ENCODE peak calls at places on chromosomes 13 and 19, in seven cellular contexts. W is Panc1, P is ovary, D is endothelial cell of umbilical vein, A is right atrium auricular region, U is stomach, E is lung. M is an unnamed sample.
A peak's percentile ranks its signal among the peaks of the same experiment; 100 is the strongest.

GRCh38 chr13:110643768-110644421 is 28.6 kb downstream of the NAXD start:
- DNase-seq in W (no peak), P (no peak), D (no peak), A (no peak), U (peak; percentile 23), E (no peak), M (no peak)

GRCh38 chr13:113855012-113855921 is 8.6 kb downstream of the GAS6 start:
- DNase-seq in W (no peak), P (peak; percentile 17), D (no peak), A (peak; percentile 59), U (peak; percentile 24), E (no peak), M (no peak)

GRCh38 chr19:35318679-35319448 is 10.1 kb upstream of the CD22 start:
- DNase-seq in W (peak; percentile 98), P (no peak), D (peak; percentile 48), A (peak; percentile 72), U (peak; percentile 32), E (peak; percentile 70), M (peak; percentile 46)

GRCh38 chr13:110126391-110126961 is 180.5 kb downstream of the COL4A1 start:
- DNase-seq in W (no peak), P (no peak), D (peak; percentile 98), A (peak; percentile 75), U (no peak), E (peak; percentile 39), M (peak; percentile 97)

GRCh38 chr19:28940751-28941500 is 272.0 kb downstream of the UQCRFS1 start:
- DNase-seq in W (no peak), P (no peak), D (no peak), A (no peak), U (no peak), E (no peak), M (no peak)

GRCh38 chr19:33133438-33134031 is 1.6 kb downstream of the WDR88 start:
- DNase-seq in W (no peak), P (no peak), D (peak; percentile 24), A (no peak), U (no peak), E (no peak), M (no peak)

GRCh38 chr13:49097374-49097773 is 121.7 kb downstream of the FNDC3A start:
- DNase-seq in W (no peak), P (no peak), D (peak; percentile 42), A (no peak), U (no peak), E (no peak), M (peak; percentile 90)

GRCh38 chr19:40234429-40235237 is 8.1 kb upstream of the CCNP start:
- DNase-seq in W (no peak), P (no peak), D (no peak), A (no peak), U (no peak), E (no peak), M (no peak)

GRCh38 chr19:33797821-33798633 is 1.4 kb downstream of the KCTD15 start:
- DNase-seq in W (no peak), P (peak; percentile 75), D (peak; percentile 49), A (no peak), U (peak; percentile 57), E (peak; percentile 47), M (no peak)

GRCh38 chr13:40271931-40272775 is 394.3 kb downstream of the FOXO1 start:
- DNase-seq in W (no peak), P (peak; percentile 78), D (peak; percentile 55), A (peak; percentile 91), U (peak; percentile 49), E (peak; percentile 43), M (peak; percentile 75)

GRCh38 chr13:51832471-51833152 is 12.4 kb downstream of the TMEM272 start:
- DNase-seq in W (no peak), P (no peak), D (peak; percentile 24), A (peak; percentile 59), U (no peak), E (no peak), M (no peak)

GRCh38 chr19:47776568-47776967 is 1.9 kb upstream of the SELENOW start:
- DNase-seq in W (no peak), P (no peak), D (peak; percentile 91), A (no peak), U (no peak), E (no peak), M (peak; percentile 100)

GRCh38 chr13:94239135-94239534 is 240.3 kb downstream of the DCT start:
- DNase-seq in W (peak; percentile 15), P (no peak), D (no peak), A (no peak), U (no peak), E (no peak), M (peak; percentile 8)

GRCh38 chr13:50801087-50801931 is 42.2 kb downstream of the DLEU7 start:
- DNase-seq in W (peak; percentile 38), P (peak; percentile 24), D (peak; percentile 75), A (no peak), U (peak; percentile 46), E (peak; percentile 65), M (peak; percentile 64)

GRCh38 chr19:2628597-2628996 is 73.9 kb downstream of the GNG7 start:
- DNase-seq in W (no peak), P (no peak), D (no peak), A (no peak), U (no peak), E (no peak), M (no peak)

GRCh38 chr13:28493740-28494536 is 990 bp downstream of the FLT1 start:
- DNase-seq in W (no peak), P (no peak), D (no peak), A (no peak), U (no peak), E (no peak), M (no peak)

GRCh38 chr13:42396901-42397670 is 125.1 kb downstream of the AKAP11 start:
- DNase-seq in W (no peak), P (no peak), D (no peak), A (no peak), U (no peak), E (no peak), M (peak; percentile 54)

GRCh38 chr13:75566658-75567057 is 17.1 kb downstream of the UCHL3 start:
- DNase-seq in W (no peak), P (no peak), D (peak; percentile 46), A (no peak), U (no peak), E (no peak), M (peak; percentile 70)

GRCh38 chr19:40740747-40741146 is 9.5 kb downstream of the ACTMAP start:
- DNase-seq in W (no peak), P (no peak), D (no peak), A (peak; percentile 91), U (no peak), E (no peak), M (no peak)

GRCh38 chr13:29540334-29540733 is 55.2 kb downstream of the SLC7A1 start:
- DNase-seq in W (no peak), P (no peak), D (no peak), A (no peak), U (no peak), E (no peak), M (no peak)

GRCh38 chr13:40403509-40404241 is 262.8 kb downstream of the FOXO1 start:
- DNase-seq in W (no peak), P (no peak), D (no peak), A (no peak), U (no peak), E (no peak), M (no peak)

GRCh38 chr19:58009666-58010301 is 7.2 kb upstream of the ZNF606 start:
- DNase-seq in W (no peak), P (peak; percentile 80), D (peak; percentile 75), A (peak; percentile 77), U (peak; percentile 72), E (peak; percentile 59), M (peak; percentile 75)

GRCh38 chr13:51396352-51396751 is 56.5 kb downstream of the INTS6 start:
- DNase-seq in W (no peak), P (no peak), D (no peak), A (no peak), U (no peak), E (no peak), M (no peak)

GRCh38 chr19:23999821-24000610 is 85.3 kb downstream of the ZNF726 start:
- DNase-seq in W (no peak), P (no peak), D (no peak), A (no peak), U (no peak), E (no peak), M (peak; percentile 58)

GRCh38 chr19:55305491-55305890 is 19.6 kb downstream of the TMEM150B start:
- DNase-seq in W (no peak), P (peak; percentile 51), D (peak; percentile 23), A (no peak), U (peak; percentile 39), E (no peak), M (peak; percentile 26)

GRCh38 chr13:34695063-34695462 is 247.0 kb upstream of the NBEA start:
- DNase-seq in W (no peak), P (no peak), D (no peak), A (no peak), U (no peak), E (no peak), M (no peak)

GRCh38 chr19:1222394-1222793 is 15.4 kb downstream of the CBARP start:
- DNase-seq in W (no peak), P (no peak), D (no peak), A (no peak), U (no peak), E (no peak), M (no peak)
- TF ChIP-seq CTCF in W (no peak), P (no peak), D (no peak), A (no peak), U (no peak), E (no peak), M (no peak)

GRCh38 chr19:12783226-12783848 is 7.9 kb upstream of the JUNB start:
- DNase-seq in W (no peak), P (no peak), D (no peak), A (no peak), U (no peak), E (no peak), M (no peak)

GRCh38 chr19:12784871-12785430 is 6.3 kb upstream of the JUNB start:
- DNase-seq in W (no peak), P (no peak), D (no peak), A (no peak), U (no peak), E (no peak), M (no peak)

GRCh38 chr19:12782424-12783225 is 7.3 kb upstream of the HOOK2 start:
- DNase-seq in W (no peak), P (peak; percentile 96), D (peak; percentile 96), A (peak; percentile 91), U (peak; percentile 80), E (peak; percentile 88), M (no peak)

GRCh38 chr19:12784394-12784870 is 6.9 kb upstream of the JUNB start:
- DNase-seq in W (no peak), P (no peak), D (no peak), A (no peak), U (no peak), E (no peak), M (no peak)

GRCh38 chr19:12783849-12784393 is 7.4 kb upstream of the JUNB start:
- DNase-seq in W (no peak), P (peak; percentile 66), D (no peak), A (peak; percentile 79), U (no peak), E (peak; percentile 67), M (peak; percentile 81)
- H3K4me3 ChIP-seq in W (no peak overlapping the region), P (no peak overlapping the region), D (no peak overlapping the region), A (peak overlapping the region; percentile 53), U (no peak overlapping the region), E (no peak overlapping the region), M (no peak overlapping the region)

GRCh38 chr19:53977429-53977990 is 13.9 kb upstream of the CACNG6 start:
- DNase-seq in W (peak; percentile 81), P (peak; percentile 41), D (peak; percentile 90), A (peak; percentile 80), U (peak; percentile 69), E (peak; percentile 69), M (peak; percentile 63)
- H3K27me3 ChIP-seq in W (no peaks in the 10 kb centered on the region), P (no peaks in the 10 kb centered on the region), D (no peaks in the 10 kb centered on the region), A (peaks cover 16% of the 10 kb centered on the region), U (peaks cover 21% of the 10 kb centered on the region), E (no peaks in the 10 kb centered on the region), M (peaks cover 3% of the 10 kb centered on the region)

GRCh38 chr13:20035130-20035529 is 76.6 kb downstream of the ZMYM2 start:
- DNase-seq in W (no peak), P (no peak), D (no peak), A (no peak), U (no peak), E (no peak), M (peak; percentile 5)
- TF ChIP-seq CTCF in W (peak; percentile 27), P (no peak), D (no peak), A (no peak), U (no peak), E (no peak), M (no peak)